ENCODE peak calls at places on chromosomes 5 and 9, in ten cellular contexts. W is suprapubic skin; F is OCI-LY7; K is ovary; N is NT2/D1; B is fibroblast of lung; Q is WERI-Rb-1; T is sigmoid colon; O is breast epithelium; A is naive thymus-derived CD4-positive, alpha-beta T cell. P is an unnamed sample.
A peak's percentile ranks its signal among the peaks of the same experiment; 100 is the strongest.

GRCh38 chr5:65722575-65723424 is 795 bp downstream of the NLN start:
- DNase-seq in W (no peak), F (peak; percentile 33), K (peak; percentile 18), N (no peak), B (peak; percentile 75), Q (peak; percentile 12), T (no peak), O (no peak), A (peak; percentile 5), P (no peak)

GRCh38 chr9:107471562-107471961 is 18.0 kb downstream of the KLF4 start:
- DNase-seq in W (no peak), F (no peak), K (no peak), N (no peak), B (no peak), Q (no peak), T (no peak), O (no peak), A (no peak), P (no peak)

GRCh38 chr5:1175801-1176472 is 25.5 kb upstream of the SLC6A19 start:
- DNase-seq in W (no peak), F (no peak), K (no peak), N (no peak), B (no peak), Q (no peak), T (no peak), O (no peak), A (no peak), P (no peak)

GRCh38 chr5:2163940-2164490 is 281.3 kb upstream of the IRX4 start:
- DNase-seq in W (peak; percentile 37), F (no peak), K (no peak), N (no peak), B (no peak), Q (no peak), T (peak; percentile 46), O (no peak), A (no peak), P (no peak)

GRCh38 chr9:78115073-78115472 is 83.5 kb upstream of the GNAQ start:
- DNase-seq in W (no peak), F (peak; percentile 77), K (no peak), N (peak; percentile 39), B (no peak), Q (no peak), T (no peak), O (no peak), A (no peak), P (no peak)

GRCh38 chr5:103224118-103224893 is 34.3 kb upstream of the MACIR start:
- DNase-seq in W (no peak), F (peak; percentile 66), K (peak; percentile 22), N (peak; percentile 43), B (peak; percentile 78), Q (peak; percentile 54), T (no peak), O (no peak), A (peak; percentile 41), P (no peak)

GRCh38 chr9:77952641-77953341 is 78.8 kb downstream of the GNAQ start:
- DNase-seq in W (no peak), F (no peak), K (no peak), N (no peak), B (peak; percentile 77), Q (no peak), T (no peak), O (no peak), A (no peak), P (no peak)

GRCh38 chr5:114412509-114413171 is 50.8 kb downstream of the KCNN2 start:
- DNase-seq in W (no peak), F (no peak), K (no peak), N (no peak), B (peak; percentile 97), Q (no peak), T (no peak), O (no peak), A (no peak), P (no peak)

GRCh38 chr5:109485030-109485429 is 75.3 kb upstream of the PJA2 start:
- DNase-seq in W (peak; percentile 68), F (no peak), K (peak; percentile 31), N (no peak), B (peak; percentile 66), Q (peak; percentile 71), T (peak; percentile 75), O (peak; percentile 45), A (no peak), P (no peak)

DNA sequence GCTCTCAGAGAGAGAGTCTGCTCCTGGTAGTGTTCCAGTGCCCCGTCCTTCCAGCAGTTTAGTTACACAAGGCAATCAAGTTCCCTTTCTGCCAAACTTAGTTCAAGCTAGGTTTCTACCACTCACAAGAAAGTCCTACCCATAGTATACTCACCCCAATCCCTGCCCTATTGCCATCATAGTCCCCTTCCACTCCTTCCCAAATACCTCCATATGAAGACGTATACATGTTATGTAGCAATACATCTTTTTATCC is 65.4 kb downstream of the CDK5RAP2 start:
- DNase-seq in W (no peak), F (no peak), K (no peak), N (no peak), B (no peak), Q (no peak), T (no peak), O (no peak), A (no peak), P (no peak)
- H3K36me3 ChIP-seq in W (peaks cover 72% of the 10 kb centered on the region), F (peaks cover 84% of the 10 kb centered on the region), K (no peaks in the 10 kb centered on the region), N (peaks cover 64% of the 10 kb centered on the region), B (peaks cover 4% of the 10 kb centered on the region), Q (peaks cover 85% of the 10 kb centered on the region), T (peaks cover 23% of the 10 kb centered on the region), O (no peaks in the 10 kb centered on the region), A (peaks cover 13% of the 10 kb centered on the region), P (peaks cover 50% of the 10 kb centered on the region)

GRCh38 chr9:33448159-33448511 is 742 bp upstream of the AQP3 start:
- DNase-seq in W (no peak), F (no peak), K (no peak), N (no peak), B (no peak), Q (no peak), T (no peak), O (no peak), A (no peak), P (no peak)
- H3K9me3 ChIP-seq in W (no peaks in the 10 kb centered on the region), F (no peaks in the 10 kb centered on the region), K (no peaks in the 10 kb centered on the region), N (no peaks in the 10 kb centered on the region), B (no peaks in the 10 kb centered on the region), Q (no peaks in the 10 kb centered on the region), T (no peaks in the 10 kb centered on the region), O (no peaks in the 10 kb centered on the region), A (no peaks in the 10 kb centered on the region), P (no peaks in the 10 kb centered on the region)

DNA sequence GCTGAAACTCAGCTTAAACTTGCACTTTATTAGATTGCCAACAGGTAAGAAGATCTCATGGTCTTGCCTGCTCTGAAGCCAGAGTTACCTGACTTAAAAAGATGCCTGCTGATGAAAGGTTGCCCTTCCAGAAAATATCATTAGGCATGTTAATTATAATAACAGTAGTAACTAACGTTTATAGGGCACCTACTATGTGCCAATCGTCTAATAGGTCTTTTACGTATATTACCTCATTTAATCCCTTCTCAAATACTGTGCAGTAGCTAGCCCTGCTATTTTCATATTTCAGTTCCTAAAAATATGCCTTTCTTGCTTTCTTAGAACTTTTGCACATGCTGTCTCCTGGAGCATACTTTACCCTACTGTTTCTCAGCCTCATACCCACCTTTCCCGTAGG is 40.1 kb downstream of the TGFBR1 start:
- DNase-seq in W (no peak), F (no peak), K (no peak), N (no peak), B (no peak), Q (no peak), T (no peak), O (no peak), A (no peak), P (no peak)
- H3K36me3 ChIP-seq in W (peaks cover 56% of the 10 kb centered on the region), F (peaks cover 96% of the 10 kb centered on the region), K (no peaks in the 10 kb centered on the region), N (peaks cover 77% of the 10 kb centered on the region), B (peaks cover 1% of the 10 kb centered on the region), Q (peaks cover 81% of the 10 kb centered on the region), T (peaks cover 46% of the 10 kb centered on the region), O (peaks cover 4% of the 10 kb centered on the region), A (peaks cover 55% of the 10 kb centered on the region), P (peaks cover 64% of the 10 kb centered on the region)

DNA sequence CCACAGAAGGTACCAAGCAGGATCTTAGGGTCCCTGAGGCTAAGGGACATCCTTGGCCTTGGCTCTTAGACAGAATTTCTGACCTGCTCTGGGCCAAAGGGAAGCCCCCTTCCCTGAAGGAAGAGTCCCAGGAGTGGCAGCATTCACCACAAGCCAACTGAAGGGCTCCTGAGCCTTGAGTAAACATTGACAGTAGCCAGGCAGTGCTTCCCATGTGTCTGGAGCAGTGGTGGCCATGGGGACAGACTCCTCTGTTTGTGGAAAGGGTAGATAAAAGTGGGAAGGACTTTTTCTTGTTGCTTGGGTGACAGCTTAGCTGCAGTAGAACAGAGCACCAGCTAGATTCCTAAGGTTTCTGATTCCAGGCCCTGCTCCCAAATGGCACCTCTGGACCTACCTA is 61.4 kb upstream of the VLDLR start:
- DNase-seq in W (no peak), F (no peak), K (no peak), N (no peak), B (no peak), Q (no peak), T (no peak), O (no peak), A (no peak), P (no peak)
- H3K9me3 ChIP-seq in W (no peaks in the 10 kb centered on the region), F (no peaks in the 10 kb centered on the region), K (no peaks in the 10 kb centered on the region), N (peaks cover 8% of the 10 kb centered on the region), B (no peaks in the 10 kb centered on the region), Q (peaks cover 4% of the 10 kb centered on the region), T (no peaks in the 10 kb centered on the region), O (no peaks in the 10 kb centered on the region), A (no peaks in the 10 kb centered on the region), P (no peaks in the 10 kb centered on the region)

DNA sequence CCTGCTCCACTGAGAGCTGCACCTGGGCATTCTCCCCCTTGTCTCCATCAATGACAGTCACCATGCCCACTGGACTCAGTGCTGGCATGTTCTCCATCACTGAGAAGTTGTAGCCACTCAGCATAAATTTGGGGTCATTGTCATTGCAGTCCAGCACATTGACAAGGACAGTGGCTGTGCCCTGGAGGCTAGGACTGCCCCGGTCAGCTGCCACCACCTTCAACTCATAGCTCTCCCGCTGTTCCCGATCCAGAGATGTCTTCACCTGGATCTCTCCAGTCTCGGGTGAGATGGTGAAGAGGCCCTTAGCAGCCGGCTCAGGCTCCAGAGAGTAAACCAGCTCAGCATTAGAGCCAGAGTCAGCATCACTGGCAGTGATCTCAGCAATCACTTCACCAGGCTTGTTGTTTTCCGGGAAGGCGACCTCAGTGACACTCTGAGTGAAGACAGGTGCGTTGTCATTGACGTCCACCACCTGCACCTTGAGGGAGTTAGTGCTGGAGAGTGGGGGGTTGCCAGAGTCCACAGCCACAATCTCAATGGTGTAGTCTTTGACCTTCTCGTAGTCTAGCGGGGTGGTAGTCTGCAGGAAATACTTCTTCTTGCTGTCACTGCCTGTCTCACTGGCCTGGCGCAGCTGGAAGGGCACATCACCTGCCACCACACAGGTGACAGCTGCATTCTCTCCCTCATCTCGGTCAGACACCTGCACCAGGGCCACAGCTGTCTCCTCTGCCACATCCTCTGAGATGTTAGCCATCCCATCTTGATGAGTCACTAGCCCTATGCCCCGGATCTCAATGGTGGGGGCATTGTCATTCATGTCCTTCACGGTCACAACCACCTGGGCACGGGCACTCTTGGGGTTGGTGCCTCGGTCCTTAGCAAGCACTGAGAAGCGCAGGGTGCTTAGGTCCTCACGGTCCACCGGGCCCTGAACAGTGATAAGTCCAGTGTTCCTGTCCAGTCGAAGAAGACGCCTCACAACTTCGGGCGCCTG is 13.5 kb downstream of the PCDH1 start:
- DNase-seq in W (no peak), F (peak; percentile 43), K (no peak), N (no peak), B (no peak), Q (no peak), T (no peak), O (no peak), A (no peak), P (no peak)
- H3K36me3 ChIP-seq in W (peaks cover 26% of the 10 kb centered on the region), F (no peaks in the 10 kb centered on the region), K (no peaks in the 10 kb centered on the region), N (peaks cover 66% of the 10 kb centered on the region), B (no peaks in the 10 kb centered on the region), Q (no peaks in the 10 kb centered on the region), T (no peaks in the 10 kb centered on the region), O (no peaks in the 10 kb centered on the region), A (no peaks in the 10 kb centered on the region), P (no peaks in the 10 kb centered on the region)

GRCh38 chr5:13108281-13108680 is 836.2 kb downstream of the DNAH5 start:
- DNase-seq in W (no peak), F (no peak), K (no peak), N (no peak), B (no peak), Q (no peak), T (no peak), O (no peak), A (no peak), P (no peak)
- H3K9me3 ChIP-seq in W (no peaks in the 10 kb centered on the region), F (no peaks in the 10 kb centered on the region), K (no peaks in the 10 kb centered on the region), N (no peaks in the 10 kb centered on the region), B (no peaks in the 10 kb centered on the region), Q (no peaks in the 10 kb centered on the region), T (no peaks in the 10 kb centered on the region), O (no peaks in the 10 kb centered on the region), A (no peaks in the 10 kb centered on the region), P (no peaks in the 10 kb centered on the region)

P was measured in effector memory CD4-positive, alpha-beta T cell.